ENCODE peak calls at places on chromosomes 3 and 15, in four cellular contexts. One of them, this sample, is unnamed.

GRCh38 chr3:111882194-111882593 is 23.1 kb downstream of the PHLDB2 start:
- DNase-seq in IMR-90: no peak
- DNase-seq in A549: no peak
- DNase-seq in GM12878: no peak
- DNase-seq in this sample: no peak

GRCh38 chr15:43879386-43880355 is 52.9 kb downstream of the WDR76 start:
- DNase-seq in IMR-90: no peak
- DNase-seq in A549: no peak
- DNase-seq in GM12878: no peak
- DNase-seq in this sample: no peak

GRCh38 chr3:61561374-61562041 is at the start of gene PTPRG:
- DNase-seq in IMR-90: peak
- DNase-seq in A549: peak
- DNase-seq in GM12878: no peak
- DNase-seq in this sample: no peak

GRCh38 chr15:61227269-61228024 is 1.7 kb downstream of the RORA start:
- DNase-seq in IMR-90: peak
- DNase-seq in A549: peak
- DNase-seq in GM12878: no peak
- DNase-seq in this sample: no peak

GRCh38 chr15:22786868-22787698 is 639 bp downstream of the NIPA1 start:
- DNase-seq in IMR-90: no peak
- DNase-seq in A549: peak
- DNase-seq in GM12878: no peak
- DNase-seq in this sample: peak

GRCh38 chr3:127218457-127218922 is 25.6 kb downstream of the PRR23E start:
- DNase-seq in IMR-90: no peak
- DNase-seq in A549: no peak
- DNase-seq in GM12878: no peak
- DNase-seq in this sample: no peak

GRCh38 chr15:83653639-83654378 is at the start of gene ADAMTSL3:
- DNase-seq in IMR-90: no peak
- DNase-seq in A549: peak
- DNase-seq in GM12878: no peak
- DNase-seq in this sample: no peak

GRCh38 chr3:55169608-55170010 is 241.8 kb upstream of the LRTM1 start:
- DNase-seq in IMR-90: peak
- DNase-seq in A549: no peak
- DNase-seq in GM12878: no peak
- DNase-seq in this sample: no peak

GRCh38 chr15:68190048-68190447 is 15.1 kb downstream of the CALML4 start:
- DNase-seq in IMR-90: no peak
- DNase-seq in A549: no peak
- DNase-seq in GM12878: no peak
- DNase-seq in this sample: no peak

GRCh38 chr3:50268703-50269451 is at the start of gene SEMA3B:
- DNase-seq in IMR-90: no peak
- DNase-seq in A549: peak
- DNase-seq in GM12878: no peak
- DNase-seq in this sample: no peak

GRCh38 chr15:74300057-74300620 is 64.0 kb downstream of the CCDC33 start:
- DNase-seq in IMR-90: no peak
- DNase-seq in A549: no peak
- DNase-seq in GM12878: no peak
- DNase-seq in this sample: peak

GRCh38 chr3:123383101-123384053 is 65.5 kb downstream of the ADCY5 start:
- DNase-seq in IMR-90: peak
- DNase-seq in A549: no peak
- DNase-seq in GM12878: no peak
- DNase-seq in this sample: no peak

GRCh38 chr3:171775943-171776342 is 34.3 kb downstream of the PLD1 start:
- DNase-seq in IMR-90: no peak
- DNase-seq in A549: no peak
- DNase-seq in GM12878: no peak
- DNase-seq in this sample: no peak

GRCh38 chr15:82530606-82531379 is 9.5 kb downstream of the RPS17 start:
- DNase-seq in IMR-90: peak
- DNase-seq in A549: peak
- DNase-seq in GM12878: peak
- DNase-seq in this sample: peak

GRCh38 chr15:63157891-63158431 is 684 bp upstream of the RPS27L start:
- DNase-seq in IMR-90: peak
- DNase-seq in A549: peak
- DNase-seq in GM12878: no peak
- DNase-seq in this sample: peak

GRCh38 chr3:146542179-146542578 is 2.2 kb downstream of the PLSCR1 start:
- DNase-seq in IMR-90: peak
- DNase-seq in A549: no peak
- DNase-seq in GM12878: no peak
- DNase-seq in this sample: no peak

DNA sequence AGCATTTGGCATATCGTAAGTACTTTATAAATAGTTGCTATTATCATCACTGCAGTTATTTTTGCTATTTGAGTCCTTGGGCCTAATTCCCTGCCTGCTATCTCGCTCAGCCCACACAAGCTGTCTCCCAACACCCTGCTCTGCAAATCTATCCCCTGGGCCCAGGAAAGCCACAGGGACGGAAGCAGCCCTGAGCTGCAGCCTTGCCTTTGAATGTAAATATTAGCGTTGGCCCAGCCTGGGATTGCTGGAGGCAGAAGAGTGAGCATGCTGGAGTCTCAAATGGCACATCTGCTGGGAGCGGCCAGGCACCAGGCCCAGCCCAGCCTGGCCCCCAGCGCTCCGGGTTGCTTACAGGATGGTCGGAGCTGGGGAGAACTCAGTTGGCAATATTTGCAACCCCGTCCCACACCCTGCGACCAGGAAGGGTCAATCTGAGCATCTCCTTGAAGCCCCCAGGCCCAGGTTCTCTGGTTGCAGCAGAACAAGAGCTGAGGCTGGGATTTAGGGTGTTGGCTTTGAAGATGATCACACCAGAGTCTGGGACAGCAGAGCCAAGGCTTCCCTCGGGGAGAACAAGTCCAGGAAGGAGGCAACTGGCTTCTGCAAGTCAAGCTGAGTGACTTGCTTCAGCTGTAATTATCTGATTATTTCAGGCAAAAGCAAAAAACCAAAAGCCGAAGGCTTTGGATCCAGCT is 529.6 kb downstream of the SHQ1 start:
- DNase-seq in IMR-90: peak
- DNase-seq in A549: no peak
- DNase-seq in GM12878: no peak
- DNase-seq in this sample: peak
- TF ChIP-seq ELK1 in IMR-90: no peak
- TF ChIP-seq ELK1 in A549: no peak
- TF ChIP-seq ELK1 in GM12878: no peak
- TF ChIP-seq ELK1 in this sample: no peak

GRCh38 chr3:25447925-25448324 is 19.9 kb downstream of the RARB start:
- DNase-seq in IMR-90: no peak
- DNase-seq in A549: no peak
- DNase-seq in GM12878: no peak
- DNase-seq in this sample: no peak

GRCh38 chr3:25447285-25447684 is 19.2 kb downstream of the RARB start:
- DNase-seq in IMR-90: no peak
- DNase-seq in A549: no peak
- DNase-seq in GM12878: no peak
- DNase-seq in this sample: no peak

GRCh38 chr3:25452185-25452584 is 24.1 kb downstream of the RARB start:
- DNase-seq in IMR-90: no peak
- DNase-seq in A549: no peak
- DNase-seq in GM12878: no peak
- DNase-seq in this sample: no peak

GRCh38 chr3:25449857-25450256 is 21.8 kb downstream of the RARB start:
- DNase-seq in IMR-90: no peak
- DNase-seq in A549: no peak
- DNase-seq in GM12878: no peak
- DNase-seq in this sample: no peak

DNA sequence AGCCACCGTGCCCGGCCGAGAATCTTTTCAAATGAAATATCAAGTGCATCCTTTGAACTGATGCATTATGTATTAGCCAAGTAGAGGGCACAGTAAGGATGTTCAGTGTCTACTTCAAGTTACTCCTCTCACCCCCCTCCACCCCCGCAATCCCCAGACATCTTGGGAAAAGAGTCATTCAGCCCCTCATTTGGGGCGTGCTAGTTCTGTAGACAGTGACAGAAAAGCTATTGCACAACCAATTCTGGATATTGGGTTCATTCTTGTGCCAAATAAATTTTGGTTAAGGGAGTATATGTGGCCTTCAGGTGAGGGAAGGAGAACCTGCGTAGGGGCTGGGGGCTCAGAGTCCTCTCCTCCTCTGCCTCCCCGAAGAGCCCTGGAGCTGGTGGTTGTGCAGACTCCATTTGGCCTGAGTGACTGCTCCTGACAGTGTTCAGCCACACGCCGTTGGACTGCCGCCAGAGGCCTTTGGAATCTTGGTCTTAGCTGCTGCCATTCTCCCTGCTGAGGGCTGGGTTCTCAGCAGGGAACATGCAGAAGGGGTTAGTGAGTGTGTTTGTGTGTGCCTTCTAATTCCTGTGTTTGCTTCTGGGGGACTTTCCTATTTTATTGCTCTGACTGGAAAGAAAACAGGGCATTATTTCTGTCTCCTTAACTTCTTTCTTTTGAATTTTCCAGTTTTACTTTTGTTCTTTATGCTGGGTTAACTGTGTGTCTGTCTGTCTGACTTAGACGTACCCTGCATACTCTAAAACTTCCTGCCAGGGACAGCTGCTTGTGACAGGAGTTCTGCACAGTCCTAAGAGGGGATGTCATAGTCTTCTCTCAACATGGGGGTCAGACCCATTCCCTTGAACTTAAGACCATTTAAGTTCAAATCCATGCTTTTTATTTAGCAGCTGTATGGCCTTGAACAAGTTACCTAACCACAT is 21.0 kb downstream of the RARB start:
- DNase-seq in IMR-90: peak
- DNase-seq in A549: no peak
- DNase-seq in GM12878: no peak
- DNase-seq in this sample: no peak
- TF ChIP-seq ELK1 in IMR-90: no peak
- TF ChIP-seq ELK1 in A549: no peak
- TF ChIP-seq ELK1 in GM12878: no peak
- TF ChIP-seq ELK1 in this sample: no peak

DNA sequence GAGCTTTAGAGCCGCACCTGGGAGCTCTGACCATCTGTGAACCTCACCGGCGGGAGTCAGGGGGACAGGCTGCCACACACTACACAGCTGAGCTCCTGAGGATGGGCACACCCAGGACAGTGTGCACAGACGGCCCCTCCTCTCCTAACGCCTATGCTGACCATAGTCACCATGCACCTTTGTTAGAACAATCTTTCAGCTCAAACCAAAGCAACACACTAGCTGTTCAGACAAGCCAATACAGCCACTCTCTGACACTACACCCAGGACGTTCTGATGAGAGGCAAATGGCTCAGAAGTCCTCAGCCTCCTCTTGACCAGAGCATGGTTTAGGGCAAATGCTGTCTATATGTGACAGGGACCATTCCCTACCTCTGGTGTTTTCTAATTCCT is 264.9 kb upstream of the HES1 start:
- DNase-seq in IMR-90: no peak
- DNase-seq in A549: no peak
- DNase-seq in GM12878: no peak
- DNase-seq in this sample: no peak
- TF ChIP-seq ELK1 in IMR-90: no peak
- TF ChIP-seq ELK1 in A549: no peak
- TF ChIP-seq ELK1 in GM12878: no peak
- TF ChIP-seq ELK1 in this sample: no peak

GRCh38 chr3:52986938-52987337 is 58.9 kb downstream of the SFMBT1 start:
- DNase-seq in IMR-90: peak
- DNase-seq in A549: no peak
- DNase-seq in GM12878: no peak
- DNase-seq in this sample: no peak
- TF ChIP-seq ELK1 in IMR-90: no peak
- TF ChIP-seq ELK1 in A549: no peak
- TF ChIP-seq ELK1 in GM12878: no peak
- TF ChIP-seq ELK1 in this sample: no peak

GRCh38 chr3:119676020-119676419 is 1.2 kb downstream of the COX17 start:
- DNase-seq in IMR-90: no peak
- DNase-seq in A549: no peak
- DNase-seq in GM12878: no peak
- DNase-seq in this sample: no peak

GRCh38 chr3:119673875-119674274 is 3.3 kb downstream of the COX17 start:
- DNase-seq in IMR-90: no peak
- DNase-seq in A549: no peak
- DNase-seq in GM12878: no peak
- DNase-seq in this sample: no peak

GRCh38 chr3:119676771-119677640 is at the start of gene COX17:
- DNase-seq in IMR-90: peak
- DNase-seq in A549: peak
- DNase-seq in GM12878: peak
- DNase-seq in this sample: peak

GRCh38 chr3:119677641-119677934 is 382 bp upstream of the COX17 start:
- DNase-seq in IMR-90: no peak
- DNase-seq in A549: no peak
- DNase-seq in GM12878: no peak
- DNase-seq in this sample: no peak

GRCh38 chr3:119675188-119675874 is 1.9 kb downstream of the COX17 start:
- DNase-seq in IMR-90: no peak
- DNase-seq in A549: no peak
- DNase-seq in GM12878: no peak
- DNase-seq in this sample: no peak
- TF ChIP-seq ELK1 in IMR-90: no peak
- TF ChIP-seq ELK1 in A549: no peak
- TF ChIP-seq ELK1 in GM12878: no peak
- TF ChIP-seq ELK1 in this sample: no peak

GRCh38 chr3:150170843-150171513 is 200.3 kb upstream of the PFN2 start:
- DNase-seq in IMR-90: peak
- DNase-seq in A549: no peak
- DNase-seq in GM12878: no peak
- DNase-seq in this sample: no peak

GRCh38 chr3:150169279-150169970 is 198.7 kb upstream of the PFN2 start:
- DNase-seq in IMR-90: no peak
- DNase-seq in A549: no peak
- DNase-seq in GM12878: no peak
- DNase-seq in this sample: peak

GRCh38 chr3:150168694-150169093 is 198.0 kb upstream of the PFN2 start:
- DNase-seq in IMR-90: peak
- DNase-seq in A549: no peak
- DNase-seq in GM12878: no peak
- DNase-seq in this sample: peak

GRCh38 chr3:150174179-150174578 is 203.5 kb upstream of the PFN2 start:
- DNase-seq in IMR-90: no peak
- DNase-seq in A549: no peak
- DNase-seq in GM12878: no peak
- DNase-seq in this sample: no peak

GRCh38 chr3:150172356-150172755 is 201.7 kb upstream of the PFN2 start:
- DNase-seq in IMR-90: no peak
- DNase-seq in A549: no peak
- DNase-seq in GM12878: no peak
- DNase-seq in this sample: no peak
- TF ChIP-seq ELK1 in IMR-90: no peak
- TF ChIP-seq ELK1 in A549: no peak
- TF ChIP-seq ELK1 in GM12878: no peak
- TF ChIP-seq ELK1 in this sample: no peak

GRCh38 chr15:34837246-34838016 is 42.1 kb upstream of the ACTC1 start:
- DNase-seq in IMR-90: peak
- DNase-seq in A549: peak
- DNase-seq in GM12878: no peak
- DNase-seq in this sample: no peak

GRCh38 chr15:34838282-34838681 is 42.9 kb upstream of the ACTC1 start:
- DNase-seq in IMR-90: no peak
- DNase-seq in A549: no peak
- DNase-seq in GM12878: no peak
- DNase-seq in this sample: no peak

GRCh38 chr15:34841220-34841841 is 46.0 kb upstream of the ACTC1 start:
- DNase-seq in IMR-90: peak
- DNase-seq in A549: no peak
- DNase-seq in GM12878: no peak
- DNase-seq in this sample: no peak
- TF ChIP-seq ELK1 in IMR-90: no peak
- TF ChIP-seq ELK1 in A549: no peak
- TF ChIP-seq ELK1 in GM12878: no peak
- TF ChIP-seq ELK1 in this sample: no peak